ENCODE peak calls at places on chromosomes 1 and 21, in five cellular contexts. N is transverse colon, V is prostate gland, L is GM23338, M is endothelial cell of umbilical vein. Y is an unnamed sample. For H3K4me1, the result is how much of the 10 kb centered on the place peaks cover.

GRCh38 chr21:29499734-29500343 is 201.1 kb downstream of the BACH1 start:
- DNase-seq in N (no peak), V (no peak), L (peak), M (peak), Y (no peak)

GRCh38 chr1:201166964-201167624 is 12.8 kb upstream of the TMEM9 start:
- DNase-seq in N (no peak), V (no peak), L (no peak), M (no peak), Y (no peak)

GRCh38 chr1:39183503-39184353 is 20.8 kb upstream of the MACF1 start:
- DNase-seq in N (peak), V (peak), L (peak), M (peak), Y (peak)

GRCh38 chr1:212430955-212431394 is 1.7 kb upstream of the NENF start:
- DNase-seq in N (peak), V (no peak), L (no peak), M (peak), Y (no peak)

GRCh38 chr1:239677362-239677761 is 291.0 kb downstream of the CHRM3 start:
- DNase-seq in N (no peak), V (no peak), L (no peak), M (no peak), Y (no peak)

GRCh38 chr1:204523605-204524215 is 7.5 kb downstream of the MDM4 start:
- DNase-seq in N (no peak), V (no peak), L (no peak), M (no peak), Y (no peak)

GRCh38 chr21:32186843-32187242 is 92.0 kb downstream of the MIS18A start:
- DNase-seq in N (no peak), V (no peak), L (no peak), M (no peak), Y (no peak)

GRCh38 chr1:11426617-11427016 is 52.3 kb upstream of the DISP3 start:
- DNase-seq in N (no peak), V (no peak), L (no peak), M (no peak), Y (no peak)

GRCh38 chr1:206912445-206913095 is 9.2 kb downstream of the FCMR start:
- DNase-seq in N (peak), V (peak), L (peak), M (peak), Y (peak)

GRCh38 chr21:44834951-44835646 is 17.2 kb upstream of the SUMO3 start:
- DNase-seq in N (peak), V (no peak), L (no peak), M (no peak), Y (peak)

GRCh38 chr1:23664837-23665795 is 26.5 kb upstream of the RPL11 start:
- DNase-seq in N (no peak), V (no peak), L (peak), M (peak), Y (no peak)

GRCh38 chr1:74729741-74730478 is 2.9 kb downstream of the CRYZ start:
- DNase-seq in N (no peak), V (no peak), L (no peak), M (no peak), Y (no peak)

GRCh38 chr1:29503441-29503840 is 267.1 kb downstream of the PTPRU start:
- DNase-seq in N (no peak), V (no peak), L (no peak), M (no peak), Y (no peak)

GRCh38 chr1:2956571-2956970 is 64.7 kb upstream of the ACTRT2 start:
- DNase-seq in N (no peak), V (no peak), L (no peak), M (no peak), Y (no peak)

GRCh38 chr21:21085206-21085605 is 87.0 kb downstream of the NCAM2 start:
- DNase-seq in N (no peak), V (no peak), L (no peak), M (no peak), Y (no peak)

GRCh38 chr1:160425847-160426246 is 25.5 kb downstream of the VANGL2 start:
- DNase-seq in N (no peak), V (no peak), L (no peak), M (no peak), Y (no peak)

GRCh38 chr21:44374601-44375280 is 21.3 kb downstream of the TRPM2 start:
- DNase-seq in N (no peak), V (no peak), L (no peak), M (no peak), Y (no peak)

GRCh38 chr1:15256584-15256983 is 9.6 kb downstream of the FHAD1 start:
- DNase-seq in N (no peak), V (no peak), L (no peak), M (no peak), Y (no peak)

GRCh38 chr1:24980836-24981631 is 51.0 kb upstream of the RUNX3 start:
- DNase-seq in N (no peak), V (no peak), L (no peak), M (no peak), Y (no peak)

GRCh38 chr1:210899676-210900075 is 234.3 kb downstream of the KCNH1 start:
- DNase-seq in N (no peak), V (no peak), L (no peak), M (no peak), Y (no peak)

GRCh38 chr1:225871374-225872074 is 10.7 kb downstream of the TMEM63A start:
- DNase-seq in N (no peak), V (no peak), L (peak), M (no peak), Y (no peak)

GRCh38 chr1:157239936-157240335 is 101.7 kb upstream of the ETV3 start:
- DNase-seq in N (no peak), V (no peak), L (no peak), M (no peak), Y (no peak)

GRCh38 chr1:9249534-9250335 is 15.2 kb downstream of the H6PD start:
- DNase-seq in N (peak), V (peak), L (peak), M (peak), Y (no peak)

GRCh38 chr1:246497331-246497915 is 9.7 kb downstream of the SMYD3 start:
- DNase-seq in N (no peak), V (peak), L (peak), M (peak), Y (no peak)

GRCh38 chr1:93763981-93764750 is 82.5 kb upstream of the BCAR3 start:
- DNase-seq in N (no peak), V (no peak), L (no peak), M (no peak), Y (no peak)

GRCh38 chr1:201028473-201028889 is 5.0 kb upstream of the KIF21B start:
- DNase-seq in N (peak), V (no peak), L (no peak), M (peak), Y (no peak)

GRCh38 chr1:85048296-85049064 is at the start of gene MCOLN3:
- DNase-seq in N (peak), V (peak), L (peak), M (no peak), Y (no peak)

GRCh38 chr1:110242731-110243130 is 32.6 kb downstream of the KCNC4 start:
- DNase-seq in N (no peak), V (no peak), L (no peak), M (no peak), Y (peak)

DNA sequence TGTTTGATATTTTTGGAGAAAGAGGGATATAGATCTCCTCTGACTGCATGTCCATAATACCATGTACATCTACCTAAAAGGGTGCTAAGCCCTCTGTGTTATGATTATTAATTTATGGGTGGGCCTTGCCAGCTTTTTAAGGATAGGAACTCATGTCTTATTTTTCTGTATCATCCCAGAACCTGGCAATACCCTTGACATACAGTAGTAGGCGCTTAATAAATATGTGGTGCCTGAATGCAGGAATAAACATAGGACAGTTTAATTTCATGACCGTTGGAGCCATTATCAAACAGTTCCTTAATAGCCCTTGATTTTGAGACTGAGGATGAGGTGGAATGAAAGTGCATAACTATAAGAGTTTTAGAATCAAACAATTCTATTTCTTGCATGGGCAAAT is 12.5 kb upstream of the ATP6V1G3 start:
- DNase-seq in N (no peak), V (no peak), L (no peak), M (no peak), Y (no peak)
- H3K27ac ChIP-seq in N (no peak), V (no peak), L (no peak), M (no peak), Y (no peak)

GRCh38 chr1:214491468-214492120 is 59.8 kb downstream of the PTPN14 start:
- DNase-seq in N (no peak), V (no peak), L (no peak), M (no peak), Y (no peak)

GRCh38 chr1:214494706-214495105 is 56.7 kb downstream of the PTPN14 start:
- DNase-seq in N (no peak), V (no peak), L (no peak), M (no peak), Y (no peak)

GRCh38 chr1:214496126-214496525 is 55.3 kb downstream of the PTPN14 start:
- DNase-seq in N (no peak), V (no peak), L (no peak), M (no peak), Y (no peak)

GRCh38 chr1:214493126-214493796 is 58.1 kb downstream of the PTPN14 start:
- DNase-seq in N (no peak), V (no peak), L (no peak), M (no peak), Y (no peak)

GRCh38 chr1:214492405-214493075 is 58.9 kb downstream of the PTPN14 start:
- DNase-seq in N (no peak), V (no peak), L (no peak), M (no peak), Y (no peak)
- H3K4me1 ChIP-seq in N (under half), V (under half), L (under half), M (under half), Y (under half)

GRCh38 chr1:238153939-238154338 is 263.2 kb upstream of the ZP4 start:
- DNase-seq in N (no peak), V (no peak), L (no peak), M (no peak), Y (no peak)

GRCh38 chr1:238152119-238152518 is 261.4 kb upstream of the ZP4 start:
- DNase-seq in N (no peak), V (no peak), L (no peak), M (no peak), Y (no peak)
- TF ChIP-seq POLR2AphosphoS5 in N (no peak), V (no peak), L (no peak), M (no peak), Y (no peak)

GRCh38 chr1:145956776-145957442 is 908 bp downstream of the LIX1L start:
- DNase-seq in N (no peak), V (no peak), L (no peak), M (peak), Y (no peak)

GRCh38 chr1:145953861-145954260 is 4.0 kb downstream of the LIX1L start:
- DNase-seq in N (no peak), V (no peak), L (no peak), M (no peak), Y (no peak)

GRCh38 chr1:145956361-145956760 is 1.5 kb downstream of the LIX1L start:
- DNase-seq in N (no peak), V (no peak), L (no peak), M (peak), Y (no peak)

GRCh38 chr1:145957443-145958319 is at the start of gene LIX1L:
- DNase-seq in N (peak), V (peak), L (peak), M (peak), Y (peak)

GRCh38 chr1:145955436-145955835 is 2.4 kb downstream of the LIX1L start:
- DNase-seq in N (no peak), V (no peak), L (no peak), M (peak), Y (no peak)
- H3K27ac ChIP-seq in N (peak), V (peak), L (no peak), M (peak), Y (peak)

GRCh38 chr21:37412603-37413360 is 46.2 kb downstream of the DYRK1A start:
- DNase-seq in N (no peak), V (no peak), L (no peak), M (no peak), Y (no peak)

GRCh38 chr21:37416914-37417313 is 50.3 kb downstream of the DYRK1A start:
- DNase-seq in N (no peak), V (no peak), L (no peak), M (no peak), Y (no peak)

GRCh38 chr21:37413553-37414291 is 47.1 kb downstream of the DYRK1A start:
- DNase-seq in N (no peak), V (no peak), L (no peak), M (no peak), Y (no peak)

GRCh38 chr21:37415938-37416337 is 49.4 kb downstream of the DYRK1A start:
- DNase-seq in N (no peak), V (no peak), L (no peak), M (no peak), Y (no peak)

GRCh38 chr21:37414292-37415253 is 48.0 kb downstream of the DYRK1A start:
- DNase-seq in N (no peak), V (no peak), L (no peak), M (no peak), Y (no peak)
- H3K4me1 ChIP-seq in N (under half), V (under half), L (half or more), M (under half), Y (under half)

DNA sequence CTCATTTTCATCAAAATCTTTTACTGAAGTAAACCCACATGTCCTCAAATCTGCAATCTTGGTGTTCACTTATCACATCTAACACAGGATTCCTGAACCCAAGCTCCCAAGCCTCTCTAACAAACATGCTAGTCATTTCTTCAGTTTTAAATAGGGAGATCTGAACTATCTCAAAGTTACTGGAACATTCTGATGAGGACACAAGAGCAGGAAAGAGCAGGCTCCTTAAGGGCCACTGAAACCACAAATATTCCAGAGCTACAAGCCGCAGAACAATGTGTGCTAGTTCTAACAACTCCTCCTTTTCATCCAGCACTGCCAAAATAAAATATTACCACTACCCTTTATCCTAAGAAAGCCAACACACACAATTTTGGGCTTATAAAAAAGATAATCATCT is 38.9 kb downstream of the WARS2 start:
- DNase-seq in N (no peak), V (peak), L (no peak), M (no peak), Y (peak)
- TF ChIP-seq POLR2AphosphoS5 in N (no peak), V (peak), L (no peak), M (no peak), Y (peak)

GRCh38 chr1:116540088-116540487 is 30.7 kb downstream of the CD58 start:
- DNase-seq in N (no peak), V (no peak), L (no peak), M (no peak), Y (no peak)

GRCh38 chr1:116546354-116546977 is 24.4 kb downstream of the CD58 start:
- DNase-seq in N (no peak), V (no peak), L (no peak), M (no peak), Y (no peak)

GRCh38 chr1:116544588-116545358 is 26.1 kb downstream of the CD58 start:
- DNase-seq in N (no peak), V (no peak), L (no peak), M (no peak), Y (no peak)

DNA sequence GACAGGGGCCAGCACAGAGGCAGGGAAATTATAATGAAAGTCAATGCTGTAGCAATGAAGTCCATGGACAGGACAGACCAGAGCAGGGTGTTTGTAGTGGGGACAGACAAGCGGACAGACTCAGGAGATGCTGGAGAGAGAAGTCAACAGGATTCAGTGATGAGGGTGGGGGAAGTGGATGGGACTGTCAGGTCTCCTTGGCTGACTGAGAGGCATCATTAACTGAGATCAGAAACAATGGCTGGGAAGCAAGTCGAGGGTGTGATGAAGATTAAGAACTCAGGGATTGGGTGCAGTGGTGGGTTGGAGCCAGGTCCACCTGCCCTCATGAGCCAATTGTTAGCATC is 25.5 kb downstream of the CD58 start:
- DNase-seq in N (no peak), V (no peak), L (no peak), M (no peak), Y (no peak)
- H3K27ac ChIP-seq in N (no peak), V (no peak), L (no peak), M (no peak), Y (no peak)

GRCh38 chr1:171257207-171258052 is 9.1 kb downstream of the FMO1 start:
- DNase-seq in N (peak), V (peak), L (no peak), M (no peak), Y (peak)

GRCh38 chr1:171263915-171264314 is 15.6 kb downstream of the FMO1 start:
- DNase-seq in N (no peak), V (no peak), L (no peak), M (no peak), Y (no peak)

GRCh38 chr1:171254859-171255258 is 6.6 kb downstream of the FMO1 start:
- DNase-seq in N (no peak), V (no peak), L (no peak), M (no peak), Y (no peak)

GRCh38 chr1:171258429-171258828 is 10.1 kb downstream of the FMO1 start:
- DNase-seq in N (no peak), V (no peak), L (no peak), M (no peak), Y (no peak)

GRCh38 chr1:171258943-171259342 is 10.6 kb downstream of the FMO1 start:
- DNase-seq in N (no peak), V (no peak), L (no peak), M (no peak), Y (no peak)
- H3K4me1 ChIP-seq in N (under half), V (under half), L (under half), M (under half), Y (under half)